ENCODE peak calls at places on chromosomes 5 and 9, in six cellular contexts. U is substantia nigra; D is cardiac muscle cell; Y is HTR-8/SVneo; O is SK-N-DZ; A is activated naive CD8-positive, alpha-beta T cell treated with anti-CD3 and anti-CD28 coated beads for 36 hours. H is an unnamed sample.
A peak's percentile ranks its signal among the peaks of the same experiment; 100 is the strongest.

GRCh38 chr5:100186181-100186580 is 349.0 kb upstream of the FAM174A start:
- DNase-seq in U (no peak), D (no peak), Y (no peak), O (no peak), A (no peak), H (no peak)

GRCh38 chr9:135584371-135584770 is 22.8 kb downstream of the PAEP start:
- DNase-seq in U (no peak), D (no peak), Y (no peak), O (no peak), A (no peak), H (no peak)

GRCh38 chr5:107455111-107455544 is 215.6 kb downstream of the EFNA5 start:
- DNase-seq in U (no peak), D (peak; percentile 64), Y (no peak), O (peak; percentile 64), A (no peak), H (no peak)

GRCh38 chr5:79200573-79201183 is 35.3 kb upstream of the JMY start:
- DNase-seq in U (no peak), D (peak; percentile 6), Y (peak; percentile 19), O (no peak), A (no peak), H (no peak)

GRCh38 chr5:152142845-152143469 is 218.3 kb upstream of the GLRA1 start:
- DNase-seq in U (no peak), D (peak; percentile 77), Y (peak; percentile 67), O (peak; percentile 72), A (peak; percentile 43), H (no peak)

GRCh38 chr5:106121972-106122605 is 1548.6 kb downstream of the EFNA5 start:
- DNase-seq in U (no peak), D (peak; percentile 42), Y (peak; percentile 17), O (peak; percentile 4), A (peak; percentile 6), H (no peak)

GRCh38 chr5:133941456-133942196 is 26.8 kb downstream of the C5orf15 start:
- DNase-seq in U (no peak), D (no peak), Y (no peak), O (no peak), A (no peak), H (no peak)

GRCh38 chr9:131296452-131296851 is 6.9 kb downstream of the PLPP7 start:
- DNase-seq in U (no peak), D (no peak), Y (no peak), O (no peak), A (no peak), H (no peak)

GRCh38 chr9:38212016-38212415 is 143.0 kb upstream of the SHB start:
- DNase-seq in U (no peak), D (no peak), Y (no peak), O (no peak), A (no peak), H (no peak)

GRCh38 chr5:33343661-33344327 is 97.0 kb upstream of the TARS1 start:
- DNase-seq in U (no peak), D (no peak), Y (peak; percentile 86), O (no peak), A (no peak), H (no peak)

GRCh38 chr5:1666812-1667588 is 132.6 kb downstream of the MRPL36 start:
- DNase-seq in U (no peak), D (peak; percentile 81), Y (peak; percentile 62), O (no peak), A (peak; percentile 70), H (no peak)